ENCODE peak calls at places on chromosomes 16 and 17, in seven cellular contexts. G is H54; N is germinal center; W is stimulated activated CD4-positive, alpha-beta T cell treated with anti-CD3 and anti-CD28 coated beads, Interleukin-1b, Interleukin-23, amount 100 ng/mL, for 24 hours; H is effector CD4-positive, alpha-beta T cell; O is AG10803; S is left lung. C is an unnamed sample.

GRCh38 chr17:8176998-8177731 is 985 bp upstream of the TMEM107 start:
- DNase-seq in G (no peak), N (no peak), W (no peak), H (no peak), O (no peak), S (no peak), C (no peak)

GRCh38 chr16:89120921-89121351 is 27.3 kb downstream of the ACSF3 start:
- DNase-seq in G (no peak), N (no peak), W (no peak), H (no peak), O (no peak), S (no peak), C (no peak)

GRCh38 chr17:50950002-50950877 is 84.1 kb upstream of the TOB1 start:
- DNase-seq in G (peak), N (peak), W (no peak), H (peak), O (peak), S (peak), C (no peak)

GRCh38 chr17:3710951-3711383 is 12.7 kb upstream of the HASPIN start:
- DNase-seq in G (peak), N (peak), W (peak), H (peak), O (peak), S (no peak), C (no peak)

GRCh38 chr16:1941162-1941923 is 1.7 kb downstream of the MSRB1 start:
- DNase-seq in G (no peak), N (no peak), W (no peak), H (no peak), O (no peak), S (no peak), C (no peak)

GRCh38 chr17:7579839-7580630 is 597 bp downstream of the CD68 start:
- DNase-seq in G (no peak), N (no peak), W (no peak), H (no peak), O (no peak), S (no peak), C (no peak)

GRCh38 chr16:24748242-24748641 is 18.8 kb downstream of the TNRC6A start:
- DNase-seq in G (peak), N (no peak), W (no peak), H (no peak), O (peak), S (no peak), C (no peak)

GRCh38 chr17:4199818-4200402 is 56.9 kb downstream of the CYB5D2 start:
- DNase-seq in G (peak), N (peak), W (no peak), H (peak), O (peak), S (no peak), C (peak)

GRCh38 chr17:41705271-41705991 is 6.7 kb upstream of the GAST start:
- DNase-seq in G (no peak), N (no peak), W (no peak), H (no peak), O (peak), S (no peak), C (no peak)

GRCh38 chr16:88368994-88369393 is 13.8 kb upstream of the ZNF469 start:
- DNase-seq in G (no peak), N (no peak), W (no peak), H (no peak), O (no peak), S (no peak), C (no peak)

GRCh38 chr17:41956522-41956921 is 10.1 kb upstream of the CNP start:
- DNase-seq in G (no peak), N (no peak), W (no peak), H (no peak), O (no peak), S (no peak), C (no peak)

GRCh38 chr16:65689726-65690125 is 567.9 kb upstream of the CDH11 start:
- DNase-seq in G (no peak), N (no peak), W (no peak), H (no peak), O (no peak), S (no peak), C (no peak)

GRCh38 chr16:14315683-14316320 is 244.7 kb downstream of the MRTFB start:
- DNase-seq in G (no peak), N (no peak), W (no peak), H (no peak), O (no peak), S (no peak), C (no peak)

GRCh38 chr17:69414408-69415274 is at the start of gene MAP2K6:
- DNase-seq in G (peak), N (peak), W (peak), H (peak), O (peak), S (peak), C (peak)

GRCh38 chr17:40857535-40857934 is 9.5 kb downstream of the KRT12 start:
- DNase-seq in G (no peak), N (no peak), W (no peak), H (no peak), O (peak), S (no peak), C (no peak)

GRCh38 chr16:67951485-67951884 is 7.6 kb upstream of the LCAT start:
- DNase-seq in G (no peak), N (no peak), W (no peak), H (no peak), O (no peak), S (no peak), C (no peak)

GRCh38 chr16:81834868-81835267 is 55.8 kb downstream of the PLCG2 start:
- DNase-seq in G (no peak), N (no peak), W (no peak), H (no peak), O (no peak), S (no peak), C (no peak)

GRCh38 chr17:77440571-77440981 is 299.8 kb downstream of the SEC14L1 start:
- DNase-seq in G (no peak), N (peak), W (no peak), H (peak), O (no peak), S (no peak), C (no peak)

GRCh38 chr17:9843152-9844010 is 17.7 kb downstream of the GLP2R start:
- DNase-seq in G (no peak), N (no peak), W (no peak), H (no peak), O (no peak), S (no peak), C (no peak)

GRCh38 chr17:19671433-19671832 is 22.9 kb downstream of the ALDH3A2 start:
- DNase-seq in G (no peak), N (no peak), W (no peak), H (no peak), O (peak), S (no peak), C (no peak)

GRCh38 chr17:57834146-57834741 is 15.6 kb downstream of the MRPS23 start:
- DNase-seq in G (peak), N (no peak), W (no peak), H (no peak), O (peak), S (no peak), C (no peak)

GRCh38 chr16:85352221-85352620 is 239.9 kb upstream of the CIBAR2 start:
- DNase-seq in G (no peak), N (no peak), W (no peak), H (no peak), O (no peak), S (no peak), C (no peak)

GRCh38 chr16:79601092-79601977 is 798 bp upstream of the MAF start:
- DNase-seq in G (no peak), N (peak), W (no peak), H (peak), O (peak), S (peak), C (no peak)

GRCh38 chr16:6018848-6019489 is 921.4 kb upstream of the EEF2KMT start:
- DNase-seq in G (no peak), N (no peak), W (no peak), H (no peak), O (no peak), S (no peak), C (no peak)

GRCh38 chr16:24917236-24917635 is 71.5 kb downstream of the SLC5A11 start:
- DNase-seq in G (no peak), N (no peak), W (no peak), H (no peak), O (no peak), S (no peak), C (no peak)

GRCh38 chr16:54266363-54266955 is 20.1 kb downstream of the IRX3 start:
- DNase-seq in G (no peak), N (no peak), W (no peak), H (no peak), O (peak), S (no peak), C (no peak)

GRCh38 chr17:9239821-9240658 is 218.7 kb downstream of the NTN1 start:
- DNase-seq in G (no peak), N (peak), W (peak), H (peak), O (peak), S (peak), C (no peak)

GRCh38 chr17:70278846-70279465 is 109.6 kb downstream of the KCNJ2 start:
- DNase-seq in G (no peak), N (no peak), W (no peak), H (no peak), O (no peak), S (no peak), C (no peak)

GRCh38 chr16:51665599-51665998 is 514.5 kb upstream of the SALL1 start:
- DNase-seq in G (no peak), N (no peak), W (no peak), H (no peak), O (no peak), S (no peak), C (no peak)

GRCh38 chr16:85448557-85449194 is 164.4 kb upstream of the GSE1 start:
- DNase-seq in G (no peak), N (no peak), W (no peak), H (peak), O (no peak), S (no peak), C (no peak)

GRCh38 chr17:17151055-17151454 is 55.1 kb downstream of the PLD6 start:
- DNase-seq in G (peak), N (no peak), W (no peak), H (no peak), O (peak), S (no peak), C (no peak)

GRCh38 chr16:2339521-2340484 is 725 bp downstream of the ABCA3 start:
- DNase-seq in G (peak), N (peak), W (peak), H (peak), O (peak), S (no peak), C (no peak)

GRCh38 chr16:84850714-84851113 is 30.9 kb downstream of the CRISPLD2 start:
- DNase-seq in G (no peak), N (no peak), W (no peak), H (no peak), O (no peak), S (no peak), C (no peak)

GRCh38 chr16:87274808-87275207 is 42.4 kb downstream of the C16orf95 start:
- DNase-seq in G (no peak), N (no peak), W (no peak), H (no peak), O (peak), S (no peak), C (no peak)

GRCh38 chr17:48471807-48472484 is 41.9 kb upstream of the SKAP1 start:
- DNase-seq in G (no peak), N (no peak), W (no peak), H (no peak), O (no peak), S (no peak), C (no peak)

GRCh38 chr16:9412362-9413311 is 321.2 kb downstream of the HAPSTR1 start:
- DNase-seq in G (no peak), N (no peak), W (no peak), H (no peak), O (no peak), S (peak), C (no peak)

GRCh38 chr17:44210342-44211192 is 8.9 kb downstream of the UBTF start:
- DNase-seq in G (peak), N (peak), W (no peak), H (peak), O (peak), S (peak), C (no peak)

GRCh38 chr17:68771867-68772515 is 170.8 kb upstream of the FAM20A start:
- DNase-seq in G (peak), N (peak), W (no peak), H (no peak), O (peak), S (no peak), C (no peak)

GRCh38 chr16:1125471-1125870 is 27.4 kb upstream of the CACNA1H start:
- DNase-seq in G (peak), N (no peak), W (peak), H (no peak), O (peak), S (no peak), C (no peak)